ENCODE peak calls at places on chromosomes 6 and 20, in ten cellular contexts. Q is stomach; E is stimulated activated CD4-positive, alpha-beta T cell treated with anti-CD3 and anti-CD28 coated beads, Interleukin-4, amount 100 ng/mL, for 48 hours; K is posterior vena cava; H is neural crest cell; Z is kidney tubule cell; U is upper lobe of right lung; B is HepG2; I is LoVo; F is A549. T is an unnamed sample.

GRCh38 chr20:11544029-11544678 is 373.5 kb upstream of the BTBD3 start:
- DNase-seq in K (no peak), I (peak), Q (no peak), Z (peak), E (no peak), H (peak), F (peak), U (no peak), B (peak), T (peak)

GRCh38 chr6:169589293-169589692 is 112.5 kb downstream of the WDR27 start:
- DNase-seq in K (no peak), U (no peak), B (no peak), I (no peak), Q (no peak), Z (peak), F (no peak), H (no peak), E (no peak), T (no peak)

GRCh38 chr6:81820979-81821378 is 68.5 kb upstream of the TENT5A start:
- DNase-seq in B (no peak), E (no peak), Z (no peak), H (no peak), I (no peak), K (no peak), F (no peak), Q (no peak), U (no peak), T (no peak)

GRCh38 chr20:10798811-10799210 is 125.0 kb upstream of the JAG1 start:
- DNase-seq in I (no peak), U (no peak), F (no peak), K (no peak), E (no peak), Z (peak), B (no peak), Q (no peak), H (no peak), T (no peak)

GRCh38 chr6:39335780-39336541 is 13.5 kb upstream of the KCNK16 start:
- DNase-seq in Q (no peak), E (no peak), K (no peak), B (no peak), U (no peak), H (no peak), I (no peak), Z (no peak), F (no peak), T (no peak)

GRCh38 chr6:56370127-56370540 is 122.8 kb upstream of the COL21A1 start:
- DNase-seq in B (peak), Z (peak), K (peak), I (peak), E (no peak), H (no peak), U (no peak), F (peak), Q (peak), T (peak)

GRCh38 chr20:9677224-9677623 is 161.7 kb downstream of the PAK5 start:
- DNase-seq in Q (no peak), E (no peak), U (no peak), H (no peak), B (no peak), Z (no peak), K (no peak), I (no peak), F (no peak), T (no peak)

GRCh38 chr6:47665112-47665511 is 33.3 kb upstream of the ADGRF4 start:
- DNase-seq in H (no peak), U (no peak), Z (peak), F (no peak), Q (no peak), B (no peak), I (peak), K (no peak), E (no peak), T (no peak)

GRCh38 chr20:41174373-41174772 is 37.0 kb downstream of the PLCG1 start:
- DNase-seq in U (peak), B (no peak), K (peak), H (no peak), E (no peak), I (no peak), Z (no peak), Q (no peak), F (no peak), T (no peak)

GRCh38 chr20:53157443-53158408 is 185.6 kb downstream of the TSHZ2 start:
- DNase-seq in Q (peak), I (peak), Z (peak), H (peak), U (peak), K (no peak), F (peak), B (peak), E (peak), T (no peak)

GRCh38 chr20:10565922-10566897 is 107.6 kb downstream of the JAG1 start:
- DNase-seq in H (no peak), E (no peak), Q (no peak), I (peak), B (peak), Z (no peak), U (no peak), K (no peak), F (no peak), T (no peak)

GRCh38 chr6:161137839-161138544 is 135.9 kb downstream of the AGPAT4 start:
- DNase-seq in U (no peak), H (no peak), I (no peak), Z (peak), F (no peak), Q (no peak), E (no peak), K (no peak), B (no peak), T (no peak)

GRCh38 chr20:34536798-34537394 is 20.7 kb downstream of the DYNLRB1 start:
- DNase-seq in U (no peak), Z (no peak), F (no peak), K (no peak), I (no peak), E (peak), Q (peak), H (peak), B (peak), T (no peak)

GRCh38 chr20:23314714-23315498 is 35.7 kb upstream of the NXT1 start:
- DNase-seq in K (no peak), B (no peak), U (no peak), E (no peak), H (no peak), Z (no peak), F (no peak), I (no peak), Q (no peak), T (no peak)

GRCh38 chr6:22053385-22053997 is 243.3 kb downstream of the PRL start:
- DNase-seq in U (no peak), B (no peak), Q (no peak), Z (no peak), E (no peak), H (no peak), I (no peak), F (no peak), K (no peak), T (no peak)

GRCh38 chr20:52047811-52048302 is 143.7 kb downstream of the ZFP64 start:
- DNase-seq in H (no peak), K (no peak), Q (no peak), F (no peak), U (no peak), Z (no peak), I (no peak), B (no peak), E (peak), T (no peak)

GRCh38 chr20:60718743-60719142 is 533.3 kb upstream of the CDH4 start:
- DNase-seq in K (no peak), Q (no peak), H (no peak), Z (no peak), B (no peak), F (no peak), E (no peak), U (no peak), I (no peak), T (no peak)

GRCh38 chr20:45404438-45404837 is 3.7 kb upstream of the DBNDD2 start:
- DNase-seq in U (no peak), K (no peak), I (no peak), F (no peak), H (no peak), B (no peak), Z (no peak), E (no peak), Q (no peak), T (no peak)

GRCh38 chr6:151215999-151216398 is 23.8 kb upstream of the AKAP12 start:
- DNase-seq in E (no peak), Z (no peak), I (no peak), B (no peak), U (no peak), F (no peak), H (no peak), Q (no peak), K (no peak), T (no peak)

GRCh38 chr6:107585815-107586435 is 96.0 kb downstream of the SOBP start:
- DNase-seq in U (no peak), Q (no peak), F (no peak), I (no peak), E (no peak), K (no peak), H (no peak), Z (no peak), B (no peak), T (no peak)

GRCh38 chr20:53208110-53208908 is 236.2 kb downstream of the TSHZ2 start:
- DNase-seq in H (peak), K (no peak), F (no peak), Q (no peak), Z (no peak), E (no peak), B (no peak), I (no peak), U (no peak), T (no peak)

GRCh38 chr6:79453558-79454042 is 83.6 kb downstream of the LCA5 start:
- DNase-seq in U (no peak), Q (no peak), F (no peak), K (no peak), E (no peak), I (peak), H (no peak), Z (peak), B (no peak), T (peak)

GRCh38 chr20:42026599-42026998 is 408.4 kb upstream of the CHD6 start:
- DNase-seq in Q (no peak), E (no peak), B (no peak), F (no peak), I (no peak), U (no peak), K (no peak), H (no peak), Z (no peak), T (no peak)

GRCh38 chr6:63530984-63531383 is 41.3 kb upstream of the LOC128125822 start:
- DNase-seq in Z (no peak), Q (no peak), H (no peak), E (no peak), I (no peak), F (no peak), B (no peak), K (no peak), U (no peak), T (no peak)

GRCh38 chr6:68711386-68712000 is 76.4 kb downstream of the ADGRB3 start:
- DNase-seq in B (no peak), U (no peak), E (no peak), I (no peak), H (no peak), Q (no peak), F (no peak), Z (no peak), K (no peak), T (no peak)

T was measured in prostate gland.